ENCODE peak calls at places on chromosomes 4 and X, in six cellular contexts. P is A549, G is GM23338, D is SK-N-SH, H is HepG2, Z is GM12878. X is an unnamed sample.

GRCh38 chr4:161869511-161869910 is 294.3 kb downstream of the FSTL5 start:
- DNase-seq in P (no peak), G (no peak), D (no peak), H (no peak), Z (no peak), X (no peak)

GRCh38 chrX:49177338-49177833 is 5.7 kb downstream of the PLP2 start:
- DNase-seq in P (peak; percentile 35), G (no peak), D (no peak), H (no peak), Z (no peak), X (no peak)

GRCh38 chrX:68175569-68175968 is 257.7 kb downstream of the OPHN1 start:
- DNase-seq in P (no peak), G (no peak), D (no peak), H (no peak), Z (no peak), X (no peak)

GRCh38 chr4:14130551-14130950 is 503.0 kb upstream of the BOD1L1 start:
- DNase-seq in P (no peak), G (no peak), D (no peak), H (no peak), Z (no peak), X (no peak)

GRCh38 chrX:18075603-18076002 is 145.1 kb downstream of the BEND2 start:
- DNase-seq in P (no peak), G (peak; percentile 9), D (no peak), H (no peak), Z (no peak), X (no peak)

GRCh38 chr4:47468686-47469365 is 5.3 kb upstream of the COMMD8 start:
- DNase-seq in P (no peak), G (no peak), D (no peak), H (no peak), Z (no peak), X (no peak)

GRCh38 chr4:18025263-18025662 is 3.7 kb upstream of the LCORL start:
- DNase-seq in P (no peak), G (no peak), D (no peak), H (no peak), Z (no peak), X (no peak)

GRCh38 chrX:17710836-17711235 is 26.5 kb upstream of the SCML1 start:
- DNase-seq in P (no peak), G (no peak), D (no peak), H (peak; percentile 82), Z (no peak), X (no peak)

GRCh38 chr4:186726440-186727148 is 2.9 kb upstream of the FAT1 start:
- DNase-seq in P (peak; percentile 81), G (peak; percentile 87), D (peak; percentile 75), H (peak; percentile 63), Z (no peak), X (no peak)

GRCh38 chr4:147787204-147787603 is 55.3 kb downstream of the ARHGAP10 start:
- DNase-seq in P (no peak), G (no peak), D (no peak), H (no peak), Z (no peak), X (no peak)

GRCh38 chr4:122553432-122553831 is 67.4 kb downstream of the IL21 start:
- DNase-seq in P (no peak), G (no peak), D (no peak), H (no peak), Z (no peak), X (no peak)

GRCh38 chr4:122552898-122553297 is 68.0 kb downstream of the IL21 start:
- DNase-seq in P (no peak), G (no peak), D (no peak), H (no peak), Z (no peak), X (no peak)

GRCh38 chr4:122555216-122555615 is 65.7 kb downstream of the IL21 start:
- DNase-seq in P (no peak), G (no peak), D (no peak), H (no peak), Z (no peak), X (no peak)
- TF ChIP-seq REST in P (no peak), G (no peak), D (no peak), H (no peak), Z (no peak), X (no peak)

GRCh38 chr4:15355464-15355863 is 72.4 kb upstream of the C1QTNF7 start:
- DNase-seq in P (no peak), G (peak; percentile 13), D (no peak), H (no peak), Z (no peak), X (no peak)
- H3K4me3 ChIP-seq in P (no peak overlapping the region), G (no peak overlapping the region), D (no peak overlapping the region), H (no peak overlapping the region), Z (no peak overlapping the region), X (no peak overlapping the region)

GRCh38 chr4:83201761-83202160 is 82.8 kb downstream of the COQ2 start:
- DNase-seq in P (no peak), G (no peak), D (no peak), H (no peak), Z (no peak), X (no peak)

GRCh38 chr4:83195280-83195679 is 80.8 kb upstream of the PLAC8 start:
- DNase-seq in P (no peak), G (no peak), D (no peak), H (no peak), Z (no peak), X (no peak)

GRCh38 chr4:83197555-83198235 is 83.2 kb upstream of the PLAC8 start:
- DNase-seq in P (no peak), G (peak; percentile 16), D (no peak), H (peak; percentile 83), Z (no peak), X (no peak)

GRCh38 chr4:83191026-83191425 is 76.5 kb upstream of the PLAC8 start:
- DNase-seq in P (no peak), G (no peak), D (no peak), H (no peak), Z (no peak), X (no peak)

DNA sequence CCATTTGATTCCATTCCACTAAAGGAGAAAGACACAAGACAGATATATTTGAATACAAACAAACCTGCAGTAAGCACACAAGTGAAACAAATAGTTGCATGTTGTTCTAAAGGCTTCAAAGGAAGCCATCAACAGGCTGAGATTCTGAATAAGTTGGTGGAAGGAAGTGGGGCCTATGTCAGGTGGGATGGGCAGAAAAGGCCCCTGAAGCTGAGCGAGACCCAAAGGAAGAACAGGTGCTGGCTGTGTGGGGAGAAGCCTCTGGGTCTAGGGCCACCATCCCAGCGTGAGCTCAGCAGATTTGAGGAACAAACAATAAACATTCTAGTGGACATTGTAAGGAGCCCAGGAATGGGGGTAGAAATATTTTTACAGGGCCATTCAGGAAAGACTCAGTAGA is 82.4 kb upstream of the PLAC8 start:
- DNase-seq in P (no peak), G (no peak), D (no peak), H (no peak), Z (no peak), X (no peak)
- H3K27ac ChIP-seq in P (no peak overlapping the region), G (no peak overlapping the region), D (no peak overlapping the region), H (no peak overlapping the region), Z (no peak overlapping the region), X (peak overlapping the region; percentile 45)

DNA sequence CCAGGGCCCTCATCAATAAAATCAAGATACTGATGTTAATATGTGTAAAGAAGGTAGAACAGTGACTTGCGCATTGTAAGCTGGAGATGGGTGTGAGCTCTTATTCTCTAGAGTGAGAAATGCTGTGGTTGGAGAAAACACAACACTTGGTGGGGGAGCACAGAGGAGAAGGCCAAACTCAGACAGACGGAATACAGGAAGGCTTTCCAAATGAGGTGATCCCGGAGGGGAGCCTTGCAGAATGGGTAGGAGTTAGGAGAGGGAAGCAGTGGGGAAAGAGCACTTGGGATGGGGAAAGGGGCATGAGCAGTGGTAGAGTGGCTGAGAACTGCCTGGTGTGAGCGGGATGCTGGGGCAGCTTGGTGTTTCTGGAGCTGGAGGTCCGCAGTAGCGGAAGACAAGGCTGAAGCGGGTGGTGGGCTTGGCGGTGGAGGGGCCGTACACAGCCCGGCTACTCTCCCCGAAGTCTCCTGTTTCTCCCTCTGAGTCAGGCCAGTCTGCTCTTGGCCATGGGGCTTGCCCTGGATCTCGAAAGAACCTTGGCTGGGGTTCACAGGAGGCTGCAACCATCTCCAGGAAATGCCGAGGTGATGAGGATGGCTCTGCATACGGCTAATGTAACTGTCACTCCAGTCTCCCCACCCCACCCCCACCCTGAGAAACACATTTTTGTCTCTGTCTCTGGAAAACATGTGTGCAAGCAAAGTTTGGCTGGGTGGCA is 11.3 kb upstream of the PLAC1 start:
- DNase-seq in P (peak; percentile 87), G (no peak), D (peak; percentile 23), H (no peak), Z (no peak), X (no peak)
- TF ChIP-seq REST in P (no peak), G (no peak), D (peak; percentile 71), H (no peak), Z (no peak), X (no peak)

X was measured in Panc1.